ENCODE peak calls at places on chromosomes 2 and 18, in ten cellular contexts. J, I, N, D, T, R, Z, F, K and Y are unnamed samples.

GRCh38 chr2:136305517-136306192 is 187.7 kb upstream of the CXCR4 start:
- DNase-seq in I (peak), D (peak), J (peak), K (no peak), F (no peak), R (peak), T (no peak), Z (peak), N (no peak), Y (no peak)

GRCh38 chr2:134866498-134867099 is 28.2 kb downstream of the ACMSD start:
- DNase-seq in K (no peak), R (no peak), N (no peak), F (no peak), D (peak), Z (peak), I (no peak), T (no peak), J (no peak), Y (peak)

GRCh38 chr2:182165196-182165595 is 179.5 kb downstream of the PPP1R1C start:
- DNase-seq in K (no peak), J (no peak), R (no peak), I (no peak), D (no peak), Z (no peak), T (no peak), N (no peak), F (no peak), Y (peak)

GRCh38 chr2:217248312-217248935 is 388.6 kb upstream of the TNP1 start:
- DNase-seq in D (no peak), R (no peak), I (no peak), Z (peak), K (no peak), J (no peak), T (no peak), N (peak), F (no peak), Y (no peak)

GRCh38 chr2:207926133-207927076 is 98.9 kb downstream of the PLEKHM3 start:
- DNase-seq in K (no peak), I (no peak), Z (peak), F (no peak), J (no peak), N (peak), T (no peak), D (no peak), R (no peak), Y (peak)

GRCh38 chr2:144412727-144413126 is 107.2 kb downstream of the ZEB2 start:
- DNase-seq in I (no peak), K (no peak), F (no peak), Z (no peak), D (no peak), N (no peak), T (no peak), J (no peak), R (no peak), Y (no peak)

GRCh38 chr2:64609229-64609994 is 44.3 kb downstream of the SERTAD2 start:
- DNase-seq in N (peak), F (no peak), T (peak), D (no peak), K (no peak), R (peak), Z (no peak), J (peak), I (peak), Y (no peak)

GRCh38 chr2:160574472-160575140 is 81.0 kb upstream of the RBMS1 start:
- DNase-seq in N (peak), I (no peak), Z (peak), D (no peak), J (no peak), K (no peak), R (no peak), F (no peak), T (no peak), Y (peak)

GRCh38 chr2:219661955-219662395 is 34.5 kb downstream of the SLC4A3 start:
- DNase-seq in K (no peak), F (no peak), R (no peak), N (peak), D (no peak), T (no peak), J (no peak), Z (peak), I (no peak), Y (no peak)

GRCh38 chr2:9812945-9813311 is 30.3 kb upstream of the TAF1B start:
- DNase-seq in N (no peak), F (no peak), D (no peak), R (no peak), T (no peak), I (no peak), J (peak), K (no peak), Z (no peak), Y (no peak)

GRCh38 chr2:217902281-217903141 is 100.3 kb downstream of the TNS1 start:
- DNase-seq in J (no peak), R (no peak), N (peak), K (no peak), F (no peak), T (no peak), I (no peak), D (no peak), Z (peak), Y (no peak)

GRCh38 chr2:143802242-143802641 is 673.0 kb downstream of the ARHGAP15 start:
- DNase-seq in F (no peak), I (no peak), T (no peak), J (no peak), D (no peak), R (no peak), Z (peak), K (no peak), N (no peak), Y (no peak)

GRCh38 chr2:35871672-35872071 is 483.9 kb upstream of the CRIM1 start:
- DNase-seq in I (no peak), T (no peak), D (no peak), F (no peak), R (no peak), N (no peak), J (no peak), K (peak), Z (no peak), Y (no peak)

GRCh38 chr2:67671464-67672450 is 274.6 kb downstream of the ETAA1 start:
- DNase-seq in T (no peak), F (no peak), Z (peak), N (no peak), R (no peak), D (no peak), K (no peak), J (no peak), I (no peak), Y (no peak)

GRCh38 chr2:232000439-232000838 is 38.9 kb downstream of the DIS3L2 start:
- DNase-seq in F (no peak), K (no peak), T (no peak), N (no peak), I (no peak), J (no peak), R (no peak), D (no peak), Z (no peak), Y (no peak)

GRCh38 chr18:70469916-70470315 is 181.1 kb downstream of the SOCS6 start:
- DNase-seq in K (no peak), I (no peak), J (no peak), F (no peak), D (no peak), T (peak), R (no peak), N (no peak), Z (peak), Y (no peak)

GRCh38 chr2:113979172-113980128 is 89.6 kb downstream of the ACTR3 start:
- DNase-seq in I (peak), T (no peak), K (no peak), J (peak), Z (no peak), R (peak), F (peak), N (no peak), D (peak), Y (no peak)

GRCh38 chr18:48663931-48664847 is 125.4 kb downstream of the CTIF start:
- DNase-seq in I (peak), J (peak), Z (peak), K (peak), F (peak), R (peak), N (peak), D (no peak), T (peak), Y (no peak)

GRCh38 chr2:196697825-196698224 is 58.3 kb downstream of the CCDC150 start:
- DNase-seq in T (no peak), I (no peak), Z (no peak), D (no peak), K (no peak), R (no peak), F (no peak), J (no peak), N (no peak), Y (no peak)

GRCh38 chr2:108224022-108224421 is 15.7 kb upstream of the SULT1C3 start:
- DNase-seq in N (no peak), T (no peak), F (no peak), J (no peak), Z (no peak), R (no peak), D (no peak), I (no peak), K (no peak), Y (no peak)

GRCh38 chr2:175575346-175576258 is 394.1 kb upstream of the ATP5MC3 start:
- DNase-seq in I (no peak), F (no peak), K (no peak), J (no peak), R (no peak), N (no peak), Z (no peak), D (no peak), T (peak), Y (no peak)

GRCh38 chr18:5879479-5879882 is 15.8 kb downstream of the TMEM200C start:
- DNase-seq in F (no peak), I (no peak), T (peak), R (no peak), D (no peak), K (peak), Z (peak), J (no peak), N (peak), Y (peak)

GRCh38 chr2:224042191-224042696 is 3.2 kb upstream of the SERPINE2 start:
- DNase-seq in F (no peak), K (no peak), I (no peak), D (no peak), R (no peak), T (no peak), N (peak), J (no peak), Z (no peak), Y (no peak)

GRCh38 chr18:65336411-65336810 is 414.4 kb upstream of the CDH7 start:
- DNase-seq in K (no peak), T (no peak), Z (no peak), J (no peak), R (no peak), N (no peak), D (no peak), F (no peak), I (no peak), Y (no peak)

GRCh38 chr18:56532176-56532840 is 106.1 kb downstream of the TXNL1 start:
- DNase-seq in D (no peak), N (no peak), T (no peak), I (no peak), F (no peak), K (no peak), Z (no peak), J (no peak), R (no peak), Y (no peak)

GRCh38 chr2:236569593-236569973 is at the start of gene ACKR3:
- DNase-seq in D (peak), Z (peak), F (peak), J (peak), T (peak), K (peak), N (peak), R (peak), I (peak), Y (peak)

GRCh38 chr18:49011291-49011746 is 60.6 kb upstream of the SMAD7 start:
- DNase-seq in J (peak), I (no peak), Z (no peak), F (no peak), D (no peak), N (no peak), K (no peak), T (no peak), R (no peak), Y (no peak)

GRCh38 chr2:28477087-28477486 is 18.8 kb upstream of the PLB1 start:
- DNase-seq in D (no peak), R (no peak), I (no peak), N (no peak), T (no peak), J (no peak), K (no peak), Z (no peak), F (no peak), Y (no peak)

GRCh38 chr2:114128725-114129124 is 238.8 kb downstream of the ACTR3 start:
- DNase-seq in Z (no peak), N (no peak), T (no peak), K (no peak), F (no peak), J (no peak), D (no peak), I (no peak), R (no peak), Y (no peak)

GRCh38 chr2:17166506-17166905 is 351.7 kb downstream of the RAD51AP2 start:
- DNase-seq in F (no peak), J (no peak), D (no peak), I (no peak), N (peak), R (no peak), Z (peak), K (no peak), T (no peak), Y (peak)

GRCh38 chr2:109260886-109261700 is 132.1 kb downstream of the SH3RF3 start:
- DNase-seq in N (no peak), Z (no peak), K (no peak), T (peak), D (no peak), F (peak), R (no peak), J (peak), I (no peak), Y (no peak)

GRCh38 chr18:79458131-79458838 is 62.6 kb downstream of the NFATC1 start:
- DNase-seq in K (no peak), F (no peak), I (no peak), N (peak), D (peak), T (no peak), J (no peak), R (no peak), Z (peak), Y (peak)